ENCODE peak calls at places on chromosome 10, in nine cellular contexts. F is activated effector memory CD4-positive, alpha-beta T cell treated with anti-CD3 and anti-CD28 coated beads, Interleukin-2, amount 50 U/mL, for 16 hours; D is NCI-H345; T is kidney glomerular epithelial cell; X is GM13977; W is naive B cell; Y is occipital lobe; P is NCI-H748 treated with DMSO at 0.1 percent for 48 hours; B is T-helper 2 cell. C is an unnamed sample.

GRCh38 chr10:79375321-79376077 is 28.2 kb downstream of the PPIF start:
- DNase-seq in W (no peak), F (no peak), P (no peak), D (no peak), T (no peak), B (no peak), X (no peak), Y (no peak), C (no peak)

GRCh38 chr10:88158506-88159123 is 295.2 kb downstream of the PTEN start:
- DNase-seq in D (no peak), B (no peak), T (no peak), F (no peak), P (no peak), Y (no peak), W (no peak), X (no peak), C (no peak)

GRCh38 chr10:27454837-27455236 is 49.3 kb upstream of the RAB18 start:
- DNase-seq in F (no peak), P (no peak), B (no peak), Y (no peak), D (no peak), X (no peak), T (no peak), W (no peak), C (no peak)

GRCh38 chr10:79221110-79222051 is 125.9 kb upstream of the PPIF start:
- DNase-seq in D (no peak), F (no peak), W (no peak), T (peak; percentile 32), P (no peak), B (no peak), Y (peak; percentile 66), X (no peak), C (no peak)

GRCh38 chr10:17735166-17735941 is 16.6 kb upstream of the TMEM236 start:
- DNase-seq in F (no peak), T (no peak), X (no peak), B (no peak), W (no peak), D (no peak), P (no peak), Y (no peak), C (no peak)

GRCh38 chr10:987635-987905 is 664 bp upstream of the GTPBP4 start:
- DNase-seq in B (no peak), P (no peak), X (peak; percentile 37), W (no peak), Y (no peak), F (no peak), D (no peak), T (no peak), C (no peak)

GRCh38 chr10:121956111-121957061 is 18.6 kb downstream of the NSMCE4A start:
- DNase-seq in B (no peak), W (no peak), T (peak; percentile 1), F (no peak), D (no peak), X (no peak), P (no peak), Y (no peak), C (no peak)

GRCh38 chr10:110434477-110435096 is 63.1 kb upstream of the DUSP5 start:
- DNase-seq in P (no peak), Y (no peak), T (no peak), F (peak; percentile 27), X (no peak), W (no peak), B (no peak), D (no peak), C (no peak)

GRCh38 chr10:75703191-75703861 is 271.9 kb downstream of the LRMDA start:
- DNase-seq in D (no peak), X (no peak), F (no peak), Y (no peak), B (no peak), P (no peak), T (no peak), W (no peak), C (no peak)

GRCh38 chr10:63711866-63712716 is 190.9 kb downstream of the REEP3 start:
- DNase-seq in X (no peak), Y (peak; percentile 57), T (peak; percentile 45), F (no peak), B (no peak), D (peak; percentile 85), P (no peak), W (no peak), C (no peak)

GRCh38 chr10:106612381-106612780 is 552.1 kb downstream of the SORCS1 start:
- DNase-seq in P (no peak), X (no peak), F (no peak), Y (no peak), T (no peak), B (no peak), D (no peak), W (no peak), C (no peak)

GRCh38 chr10:4693967-4694366 is 132.0 kb upstream of the AKR1E2 start:
- DNase-seq in B (no peak), W (no peak), X (no peak), D (no peak), Y (no peak), T (no peak), P (no peak), F (no peak), C (no peak)

GRCh38 chr10:88209837-88210552 is 346.6 kb downstream of the PTEN start:
- DNase-seq in F (no peak), Y (no peak), X (no peak), W (no peak), B (no peak), P (no peak), T (no peak), D (no peak), C (no peak)

GRCh38 chr10:109676703-109677102 is 246.6 kb downstream of the XPNPEP1 start:
- DNase-seq in D (no peak), X (no peak), Y (no peak), F (no peak), B (no peak), T (peak; percentile 71), W (no peak), P (no peak), C (no peak)

GRCh38 chr10:8057636-8058273 is 3.3 kb downstream of the GATA3 start:
- DNase-seq in X (no peak), D (no peak), F (no peak), Y (no peak), W (no peak), T (no peak), P (no peak), B (no peak), C (no peak)

GRCh38 chr10:93600861-93601773 is at the start of gene RBP4:
- DNase-seq in Y (no peak), P (no peak), B (peak; percentile 13), T (no peak), W (no peak), F (no peak), D (no peak), X (no peak), C (no peak)

GRCh38 chr10:52679117-52679516 is 93.5 kb downstream of the MBL2 start:
- DNase-seq in F (no peak), W (no peak), Y (no peak), P (no peak), D (no peak), B (no peak), T (no peak), X (no peak), C (no peak)

GRCh38 chr10:89224697-89225443 is 17.8 kb upstream of the CH25H start:
- DNase-seq in Y (no peak), F (no peak), B (no peak), D (no peak), P (no peak), W (no peak), X (no peak), T (no peak), C (no peak)

GRCh38 chr10:102619281-102619981 is 24.8 kb upstream of the TRIM8 start:
- DNase-seq in D (no peak), X (no peak), W (no peak), Y (no peak), P (no peak), B (no peak), F (no peak), T (no peak), C (no peak)

GRCh38 chr10:111018021-111018420 is 58.8 kb upstream of the ADRA2A start:
- DNase-seq in Y (no peak), T (no peak), D (no peak), B (no peak), F (no peak), W (no peak), X (no peak), P (no peak), C (no peak)

GRCh38 chr10:122417667-122418066 is 36.8 kb upstream of the ARMS2 start:
- DNase-seq in F (no peak), Y (no peak), X (no peak), P (no peak), W (no peak), D (no peak), B (no peak), T (no peak), C (no peak)

GRCh38 chr10:69901022-69901421 is 99.3 kb downstream of the COL13A1 start:
- DNase-seq in P (no peak), B (no peak), D (no peak), T (no peak), X (no peak), F (no peak), W (no peak), Y (no peak), C (no peak)

GRCh38 chr10:3720228-3721019 is 64.6 kb downstream of the KLF6 start:
- DNase-seq in Y (no peak), B (peak; percentile 13), X (no peak), P (no peak), W (no peak), T (no peak), F (no peak), D (no peak), C (no peak)

GRCh38 chr10:110344622-110345021 is 39.9 kb upstream of the SMNDC1 start:
- DNase-seq in F (no peak), D (no peak), W (no peak), P (no peak), T (no peak), B (no peak), X (no peak), Y (no peak), C (no peak)

GRCh38 chr10:78000956-78001472 is 28.3 kb downstream of the POLR3A start:
- DNase-seq in D (no peak), F (no peak), T (no peak), X (no peak), W (no peak), Y (no peak), P (no peak), B (no peak), C (no peak)

GRCh38 chr10:34739915-34740314 is 75.2 kb downstream of the PARD3 start:
- DNase-seq in X (no peak), T (peak; percentile 49), W (no peak), D (peak; percentile 87), B (no peak), F (no peak), Y (no peak), P (peak; percentile 23), C (no peak)

GRCh38 chr10:32150532-32151101 is 94.4 kb upstream of the KIF5B start:
- DNase-seq in X (no peak), T (no peak), Y (no peak), W (no peak), P (no peak), F (no peak), D (no peak), B (peak; percentile 96), C (no peak)

GRCh38 chr10:3568983-3569382 is 216.0 kb downstream of the KLF6 start:
- DNase-seq in T (no peak), F (no peak), B (no peak), D (peak; percentile 44), W (no peak), Y (no peak), X (no peak), P (peak; percentile 70), C (no peak)

GRCh38 chr10:76257816-76258215 is 826.4 kb downstream of the LRMDA start:
- DNase-seq in P (no peak), W (no peak), Y (no peak), X (no peak), D (no peak), F (no peak), B (no peak), T (peak; percentile 75), C (no peak)

GRCh38 chr10:61159253-61159652 is 215.3 kb upstream of the RHOBTB1 start:
- DNase-seq in X (no peak), F (no peak), W (no peak), B (no peak), Y (no peak), D (no peak), P (no peak), T (no peak), C (no peak)

C was measured in GM13976.